ENCODE peak calls at places on chromosomes 4 and X, in six cellular contexts. W, P, K, Z, D and V are unnamed samples.

GRCh38 chr4:177220376-177220775 is 89.3 kb upstream of the NEIL3 start:
- DNase-seq in W (no peak), P (peak; percentile 30), K (no peak), Z (peak; percentile 59), D (no peak), V (no peak)

GRCh38 chr4:152894673-152895072 is 41.5 kb upstream of the FHDC1 start:
- DNase-seq in W (no peak), P (peak; percentile 57), K (no peak), Z (peak; percentile 74), D (no peak), V (peak; percentile 57)

GRCh38 chr4:46388860-46389259 is 1.1 kb downstream of the GABRA2 start:
- DNase-seq in W (no peak), P (no peak), K (no peak), Z (no peak), D (no peak), V (no peak)

GRCh38 chrX:23952984-23953907 is 45.4 kb downstream of the CXorf58 start:
- DNase-seq in W (no peak), P (no peak), K (no peak), Z (no peak), D (peak; percentile 32), V (no peak)

GRCh38 chr4:127856485-127857447 is 23.9 kb upstream of the PLK4 start:
- DNase-seq in W (no peak), P (peak; percentile 85), K (no peak), Z (peak; percentile 93), D (no peak), V (peak; percentile 47)

GRCh38 chr4:165867961-165868360 is 5.1 kb upstream of the TLL1 start:
- DNase-seq in W (no peak), P (no peak), K (no peak), Z (no peak), D (no peak), V (no peak)

GRCh38 chrX:53288173-53288572 is 6.8 kb upstream of the IQSEC2 start:
- DNase-seq in W (peak; percentile 73), P (peak; percentile 23), K (peak; percentile 32), Z (no peak), D (peak; percentile 10), V (no peak)

GRCh38 chrX:55717521-55718497 is at the start of gene RRAGB:
- DNase-seq in W (peak; percentile 90), P (peak; percentile 95), K (peak; percentile 93), Z (peak; percentile 93), D (peak; percentile 89), V (peak; percentile 92)

GRCh38 chrX:24515447-24515846 is 50.4 kb downstream of the PDK3 start:
- DNase-seq in W (no peak), P (peak; percentile 13), K (no peak), Z (peak; percentile 4), D (no peak), V (no peak)

GRCh38 chr4:186554485-186554884 is 882 bp downstream of the MTNR1A start:
- DNase-seq in W (no peak), P (no peak), K (no peak), Z (peak; percentile 60), D (no peak), V (no peak)

GRCh38 chrX:107716045-107716684 is 59.4 kb downstream of the TSC22D3 start:
- DNase-seq in W (peak; percentile 73), P (peak; percentile 30), K (peak; percentile 15), Z (peak; percentile 46), D (peak; percentile 10), V (no peak)